ENCODE peak calls at places on chromosomes 6 and 20, in five cellular contexts. J is HFFc6, Z is AG08395, O is T-cell, Q is NT2/D1. I is an unnamed sample.

GRCh38 chr6:30007132-30007764 is 53.8 kb upstream of the POLR1H start:
- DNase-seq in J (no peak), O (no peak), Z (no peak), Q (no peak), I (no peak)

GRCh38 chr6:137543114-137543513 is 48.9 kb upstream of the OLIG3 start:
- DNase-seq in J (no peak), Z (no peak), O (no peak), Q (no peak), I (no peak)

GRCh38 chr20:54995553-54995952 is 520.2 kb downstream of the DOK5 start:
- DNase-seq in Z (no peak), J (no peak), Q (no peak), O (no peak), I (no peak)

GRCh38 chr6:108134213-108134973 is 31.4 kb upstream of the NR2E1 start:
- DNase-seq in J (no peak), Q (no peak), O (no peak), Z (no peak), I (no peak)

GRCh38 chr6:80527552-80528052 is 421.1 kb downstream of the BCKDHB start:
- DNase-seq in Q (no peak), J (no peak), Z (no peak), O (no peak), I (no peak)

GRCh38 chr6:12147557-12148316 is 135.6 kb downstream of the HIVEP1 start:
- DNase-seq in O (no peak), Z (no peak), Q (no peak), J (no peak), I (no peak)

GRCh38 chr6:56984374-56984773 is 29.5 kb downstream of the BEND6 start:
- DNase-seq in O (no peak), J (no peak), Q (no peak), Z (peak; percentile 10), I (no peak)

GRCh38 chr20:20331796-20332195 is 36.1 kb upstream of the INSM1 start:
- DNase-seq in O (no peak), Q (no peak), Z (no peak), J (no peak), I (no peak)

GRCh38 chr20:53069121-53069520 is 97.0 kb downstream of the TSHZ2 start:
- DNase-seq in O (no peak), J (no peak), Q (no peak), Z (no peak), I (no peak)

GRCh38 chr6:4460595-4461475 is 315.4 kb upstream of the CDYL start:
- DNase-seq in O (no peak), Q (no peak), Z (peak; percentile 57), J (no peak), I (no peak)

GRCh38 chr20:14142171-14142570 is 146.9 kb downstream of the MACROD2 start:
- DNase-seq in J (no peak), O (no peak), Z (peak; percentile 55), Q (peak; percentile 56), I (peak; percentile 63)

GRCh38 chr6:42777126-42777822 is 4.6 kb upstream of the BICRAL start:
- DNase-seq in O (no peak), J (peak; percentile 45), Z (peak; percentile 43), Q (no peak), I (no peak)

GRCh38 chr20:51128198-51128597 is 105.3 kb upstream of the KCNG1 start:
- DNase-seq in J (peak; percentile 78), Q (no peak), O (no peak), Z (peak; percentile 81), I (no peak)

GRCh38 chr20:49699200-49699992 is 14.3 kb downstream of the B4GALT5 start:
- DNase-seq in J (peak; percentile 66), O (no peak), Q (no peak), Z (no peak), I (no peak)

GRCh38 chr6:169833258-169833794 is 81.9 kb downstream of the ERMARD start:
- DNase-seq in J (no peak), Z (no peak), Q (no peak), O (no peak), I (no peak)

GRCh38 chr6:50264995-50265571 is 215.4 kb upstream of the DEFB112 start:
- DNase-seq in J (no peak), Z (no peak), O (no peak), Q (peak; percentile 16), I (no peak)

GRCh38 chr20:51536116-51537069 is 6.1 kb downstream of the NFATC2 start:
- DNase-seq in O (no peak), Q (no peak), Z (no peak), J (no peak), I (no peak)

GRCh38 chr6:44444853-44445252 is 57.3 kb downstream of the CDC5L start:
- DNase-seq in J (no peak), Z (no peak), O (no peak), Q (no peak), I (no peak)

GRCh38 chr6:11275598-11275997 is 43.1 kb upstream of the NEDD9 start:
- DNase-seq in Z (no peak), J (no peak), Q (no peak), O (no peak), I (no peak)

GRCh38 chr6:30450908-30451818 is 38.1 kb upstream of the HLA-E start:
- DNase-seq in Q (no peak), Z (peak; percentile 63), J (peak; percentile 56), O (peak; percentile 49), I (no peak)

GRCh38 chr6:154080434-154081189 is 41.6 kb downstream of the OPRM1 start:
- DNase-seq in J (no peak), Z (no peak), Q (no peak), O (no peak), I (no peak)

GRCh38 chr6:154958469-154958868 is 36.6 kb upstream of the TIAM2 start:
- DNase-seq in Z (no peak), O (no peak), Q (no peak), J (no peak), I (no peak)

GRCh38 chr6:156994215-156995076 is 217.3 kb downstream of the ARID1B start:
- DNase-seq in J (no peak), O (no peak), Z (no peak), Q (no peak), I (no peak)

GRCh38 chr20:32779500-32780215 is 17.5 kb downstream of the DNMT3B start:
- DNase-seq in J (no peak), Q (no peak), O (no peak), Z (no peak), I (no peak)

GRCh38 chr20:47985092-47985850 is 200.0 kb upstream of the SULF2 start:
- DNase-seq in Q (no peak), Z (peak; percentile 67), J (no peak), O (no peak), I (no peak)

GRCh38 chr6:3628143-3628840 is 123.2 kb downstream of the PXDC1 start:
- DNase-seq in Z (no peak), J (no peak), Q (no peak), O (peak; percentile 35), I (no peak)

GRCh38 chr20:54172856-54173652 is 732 bp downstream of the CYP24A1 start:
- DNase-seq in Q (no peak), O (no peak), J (no peak), Z (no peak), I (no peak)

GRCh38 chr20:57214427-57214826 is 52.0 kb downstream of the BMP7 start:
- DNase-seq in J (no peak), Z (no peak), Q (no peak), O (no peak), I (no peak)

GRCh38 chr6:105835373-105835772 is 250.8 kb upstream of the PRDM1 start:
- DNase-seq in J (peak; percentile 6), O (no peak), Z (no peak), Q (peak; percentile 36), I (peak; percentile 35)

GRCh38 chr6:166078294-166078693 is 89.4 kb downstream of the TBXT start:
- DNase-seq in O (no peak), J (peak; percentile 9), Z (peak; percentile 87), Q (no peak), I (no peak)

GRCh38 chr20:24446811-24447210 is 22.6 kb upstream of the SYNDIG1 start:
- DNase-seq in J (no peak), Z (no peak), Q (no peak), O (no peak), I (no peak)

GRCh38 chr20:57677323-57677982 is 32.4 kb downstream of the PMEPA1 start:
- DNase-seq in Q (no peak), J (no peak), Z (no peak), O (no peak), I (no peak)

GRCh38 chr6:53020005-53020744 is 25.1 kb upstream of the GSTA4 start:
- DNase-seq in Z (no peak), J (no peak), Q (no peak), O (no peak), I (no peak)

GRCh38 chr20:53751394-53752368 is 158.0 kb upstream of the ZNF217 start:
- DNase-seq in Q (no peak), O (no peak), Z (no peak), J (no peak), I (no peak)

GRCh38 chr20:10596726-10597125 is 77.1 kb downstream of the JAG1 start:
- DNase-seq in J (peak; percentile 77), O (no peak), Z (peak; percentile 58), Q (no peak), I (no peak)

GRCh38 chr6:150119256-150119655 is 23.6 kb upstream of the PPP1R14C start:
- DNase-seq in Q (no peak), O (no peak), Z (no peak), J (no peak), I (no peak)

GRCh38 chr20:18548465-18548864 is 18.8 kb upstream of the SMIM26 start:
- DNase-seq in Q (no peak), Z (no peak), J (no peak), O (no peak), I (no peak)

GRCh38 chr6:11772109-11772830 is 6.3 kb downstream of the ADTRP start:
- DNase-seq in J (peak; percentile 94), Z (peak; percentile 84), Q (no peak), O (no peak), I (no peak)

GRCh38 chr6:35731736-35732532 is 4.9 kb upstream of the ARMC12 start:
- DNase-seq in O (peak; percentile 92), J (peak; percentile 81), Z (peak; percentile 80), Q (no peak), I (no peak)

I was measured in iPS DF 6.9.